ENCODE peak calls at places on chromosomes 12 and 14, in six cellular contexts. A, K, I, H, D and C are unnamed samples.

GRCh38 chr14:45364565-45364964 is 111.6 kb upstream of the MIS18BP1 start:
- DNase-seq in I (no peak), H (no peak), D (no peak), A (no peak), K (no peak), C (no peak)

GRCh38 chr14:20440882-20441281 is 4.9 kb upstream of the KLHL33 start:
- DNase-seq in K (no peak), H (no peak), A (no peak), I (no peak), D (no peak), C (no peak)

GRCh38 chr12:18141583-18141982 is 51.6 kb upstream of the RERGL start:
- DNase-seq in D (no peak), K (no peak), I (no peak), H (no peak), A (peak; percentile 27), C (no peak)

GRCh38 chr12:112166051-112167015 is 41.0 kb downstream of the TRAFD1 start:
- DNase-seq in A (no peak), D (no peak), K (no peak), H (no peak), I (no peak), C (no peak)

GRCh38 chr12:51450816-51451215 is 26.2 kb downstream of the SLC4A8 start:
- DNase-seq in H (no peak), K (no peak), A (no peak), I (no peak), D (no peak), C (no peak)

GRCh38 chr12:10101648-10102220 is 2.9 kb upstream of the CLEC1A start:
- DNase-seq in A (no peak), I (no peak), K (no peak), H (no peak), D (no peak), C (no peak)

GRCh38 chr14:35401853-35402252 is 2.7 kb downstream of the NFKBIA start:
- DNase-seq in H (no peak), K (no peak), A (no peak), I (peak; percentile 34), D (no peak), C (no peak)

GRCh38 chr14:50668852-50669194 is 717 bp upstream of the SAV1 start:
- DNase-seq in D (no peak), K (no peak), I (no peak), H (no peak), A (no peak), C (no peak)

GRCh38 chr14:81193924-81194633 is 26.7 kb downstream of the GTF2A1 start:
- DNase-seq in I (peak; percentile 58), D (no peak), H (no peak), K (no peak), A (no peak), C (no peak)

GRCh38 chr12:27844427-27845090 is 64.5 kb upstream of the MANSC4 start:
- DNase-seq in A (peak; percentile 50), H (no peak), I (no peak), D (no peak), K (no peak), C (no peak)

GRCh38 chr12:113831486-113831885 is 134.6 kb downstream of the RBM19 start:
- DNase-seq in D (no peak), A (no peak), H (no peak), K (no peak), I (no peak), C (no peak)

GRCh38 chr12:14769462-14769836 is 33.8 kb downstream of the WBP11 start:
- DNase-seq in A (peak; percentile 46), D (peak; percentile 59), K (no peak), I (no peak), H (peak; percentile 33), C (no peak)

GRCh38 chr12:2958432-2959193 is 584 bp upstream of the TEAD4 start:
- DNase-seq in K (peak; percentile 84), H (peak; percentile 47), I (peak; percentile 18), D (peak; percentile 89), A (peak; percentile 87), C (no peak)

GRCh38 chr12:49733219-49734017 is 7.9 kb upstream of the TMBIM6 start:
- DNase-seq in D (no peak), I (no peak), H (peak; percentile 22), A (no peak), K (no peak), C (no peak)
- TF ChIP-seq CTCF in D (no peak), I (no peak), H (no peak), A (no peak), K (no peak), C (no peak)

GRCh38 chr12:74647241-74647640 is 109.6 kb downstream of the ATXN7L3B start:
- DNase-seq in D (no peak), I (no peak), K (no peak), A (no peak), H (no peak), C (no peak)

GRCh38 chr12:74641694-74642093 is 104.1 kb downstream of the ATXN7L3B start:
- DNase-seq in I (no peak), A (no peak), K (no peak), D (no peak), H (no peak), C (no peak)

GRCh38 chr12:74644681-74645080 is 107.0 kb downstream of the ATXN7L3B start:
- DNase-seq in H (no peak), A (no peak), D (no peak), K (no peak), I (no peak), C (no peak)

GRCh38 chr12:74641262-74641661 is 103.6 kb downstream of the ATXN7L3B start:
- DNase-seq in K (no peak), A (no peak), D (no peak), H (no peak), I (no peak), C (no peak)

DNA sequence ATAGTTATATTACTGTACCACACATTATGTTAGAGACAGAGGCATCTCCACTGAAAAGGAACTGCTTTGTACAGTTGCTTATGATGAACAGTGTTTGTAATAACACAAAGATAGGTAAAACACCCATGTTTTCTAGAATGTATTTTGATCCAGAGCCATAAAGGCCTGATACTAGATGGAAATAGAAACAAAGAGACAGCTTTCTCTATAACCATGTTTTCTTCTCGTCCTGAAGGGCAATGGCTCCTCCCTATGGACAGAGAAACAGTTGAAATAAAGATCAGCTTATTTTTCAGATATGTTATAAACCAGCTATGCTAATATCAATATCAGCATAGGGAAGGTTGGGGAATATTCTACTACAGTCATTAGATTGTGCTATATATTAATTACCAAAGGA is 109.2 kb downstream of the ATXN7L3B start:
- DNase-seq in H (no peak), D (peak; percentile 18), I (peak; percentile 4), A (peak; percentile 58), K (no peak), C (no peak)
- TF ChIP-seq CTCF in H (peak; percentile 48), D (peak; percentile 42), I (peak; percentile 9), A (no peak), K (peak; percentile 46), C (no peak)

GRCh38 chr12:107129315-107129930 is 36.1 kb upstream of the CRY1 start:
- DNase-seq in D (no peak), K (no peak), H (no peak), A (no peak), I (no peak), C (no peak)

GRCh38 chr12:107127482-107128185 is 34.3 kb upstream of the CRY1 start:
- DNase-seq in I (no peak), H (no peak), D (no peak), A (no peak), K (no peak), C (no peak)

GRCh38 chr12:107125833-107126232 is 32.5 kb upstream of the CRY1 start:
- DNase-seq in I (no peak), A (no peak), D (no peak), K (no peak), H (no peak), C (no peak)

GRCh38 chr12:107130830-107131760 is 37.7 kb upstream of the CRY1 start:
- DNase-seq in H (no peak), I (no peak), A (no peak), D (no peak), K (no peak), C (no peak)

GRCh38 chr12:107126688-107127481 is 33.5 kb upstream of the CRY1 start:
- DNase-seq in H (no peak), A (no peak), I (no peak), D (peak; percentile 33), K (no peak), C (no peak)
- TF ChIP-seq CTCF in H (peak; percentile 61), A (no peak), I (peak; percentile 2), D (peak; percentile 68), K (peak; percentile 35), C (no peak)

GRCh38 chr14:96497087-96497486 is 5.1 kb upstream of the PAPOLA start:
- DNase-seq in D (no peak), H (no peak), K (no peak), A (no peak), I (peak; percentile 71), C (no peak)

GRCh38 chr14:96497586-96497985 is 4.6 kb upstream of the PAPOLA start:
- DNase-seq in K (no peak), A (no peak), I (no peak), H (no peak), D (no peak), C (no peak)

GRCh38 chr14:96501383-96501745 is 818 bp upstream of the PAPOLA start:
- DNase-seq in H (no peak), I (no peak), D (no peak), A (no peak), K (no peak), C (no peak)

GRCh38 chr14:96502621-96503251 is 554 bp downstream of the PAPOLA start:
- DNase-seq in I (peak; percentile 74), H (peak; percentile 29), D (peak; percentile 41), A (peak; percentile 58), K (no peak), C (no peak)

GRCh38 chr14:96501746-96502620 is at the start of gene PAPOLA:
- DNase-seq in A (peak; percentile 94), I (peak; percentile 98), K (peak; percentile 87), D (peak; percentile 97), H (peak; percentile 91), C (peak; percentile 96)
- TF ChIP-seq CTCF in A (no peak), I (no peak), K (no peak), D (no peak), H (peak; percentile 38), C (no peak)